ENCODE peak calls at places on chromosomes 7 and 10, in nine cellular contexts. D, P, J, T, F, X, W, N and Q are unnamed samples.

GRCh38 chr7:106959753-106960152 is 84.8 kb upstream of the PRKAR2B start:
- DNase-seq in D (no peak), P (no peak), J (no peak), T (no peak), F (no peak), X (no peak), W (no peak), N (no peak), Q (no peak)

GRCh38 chr10:117365612-117366011 is 9.6 kb downstream of the PDZD8 start:
- DNase-seq in D (peak), P (no peak), J (no peak), T (no peak), F (no peak), X (no peak), W (no peak), N (no peak), Q (no peak)

GRCh38 chr10:114825513-114826253 is 4.1 kb downstream of the FHIP2A start:
- DNase-seq in D (no peak), P (peak), J (no peak), T (no peak), F (no peak), X (no peak), W (no peak), N (peak), Q (no peak)

GRCh38 chr10:71259815-71260501 is 47.6 kb downstream of the UNC5B start:
- DNase-seq in D (no peak), P (peak), J (no peak), T (no peak), F (no peak), X (no peak), W (no peak), N (no peak), Q (no peak)

GRCh38 chr7:75624134-75624832 is 114.5 kb downstream of the HIP1 start:
- DNase-seq in D (peak), P (peak), J (no peak), T (peak), F (peak), X (peak), W (no peak), N (peak), Q (peak)

GRCh38 chr10:60343254-60343653 is 46.4 kb downstream of the ANK3 start:
- DNase-seq in D (no peak), P (no peak), J (no peak), T (no peak), F (no peak), X (no peak), W (no peak), N (peak), Q (no peak)

GRCh38 chr10:75283150-75284096 is 47.7 kb upstream of the COMTD1 start:
- DNase-seq in D (no peak), P (peak), J (no peak), T (no peak), F (peak), X (no peak), W (no peak), N (peak), Q (no peak)

GRCh38 chr10:63120554-63120953 is 12.6 kb upstream of the NRBF2 start:
- DNase-seq in D (no peak), P (peak), J (no peak), T (no peak), F (no peak), X (no peak), W (no peak), N (peak), Q (peak)

GRCh38 chr7:122885583-122886356 is 490 bp downstream of the CADPS2 start:
- DNase-seq in D (peak), P (peak), J (no peak), T (peak), F (peak), X (peak), W (peak), N (peak), Q (no peak)

DNA sequence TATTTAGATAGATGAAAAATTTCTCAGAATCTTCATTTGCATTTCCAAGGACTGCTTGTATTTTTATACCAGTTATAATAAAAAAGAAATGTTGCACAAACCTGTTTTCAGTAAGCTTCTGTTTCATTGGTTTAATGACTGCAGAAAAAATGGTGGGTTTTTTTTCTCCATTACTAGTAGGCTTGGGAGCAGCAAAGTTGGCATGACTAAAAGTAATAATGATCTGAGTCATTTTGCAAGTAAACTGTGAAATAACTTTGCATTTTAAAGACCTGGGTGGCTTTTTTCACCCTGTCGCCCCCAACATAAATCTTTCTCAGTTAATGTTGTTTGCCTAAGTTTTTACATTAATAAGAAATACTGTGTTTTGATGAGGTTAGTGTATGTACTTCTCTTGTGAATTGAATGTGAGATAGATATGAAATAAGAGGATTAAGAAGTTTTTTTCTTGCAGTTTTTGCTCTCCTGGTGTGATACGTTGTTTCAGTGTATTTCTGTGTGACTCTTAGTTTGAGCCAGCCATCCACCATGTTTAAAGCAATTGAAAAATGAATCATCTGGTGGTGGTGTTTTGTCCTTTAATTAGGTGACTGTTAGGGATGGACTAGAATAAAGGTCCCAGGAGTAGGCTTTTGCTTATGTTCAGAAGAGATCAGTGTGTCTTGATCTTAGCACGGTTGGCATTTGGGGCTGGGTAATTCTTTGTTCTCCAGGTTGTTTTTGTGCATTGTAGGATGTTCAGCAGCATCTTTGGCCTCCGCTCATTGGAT is 1.8 kb downstream of the GNAI1 start:
- DNase-seq in D (no peak), P (peak), J (no peak), T (no peak), F (no peak), X (no peak), W (no peak), N (peak), Q (no peak)
- H3K4me3 ChIP-seq in D (no peak), P (peak), J (no peak), T (peak), F (peak), X (peak), W (peak), N (peak), Q (no peak)

DNA sequence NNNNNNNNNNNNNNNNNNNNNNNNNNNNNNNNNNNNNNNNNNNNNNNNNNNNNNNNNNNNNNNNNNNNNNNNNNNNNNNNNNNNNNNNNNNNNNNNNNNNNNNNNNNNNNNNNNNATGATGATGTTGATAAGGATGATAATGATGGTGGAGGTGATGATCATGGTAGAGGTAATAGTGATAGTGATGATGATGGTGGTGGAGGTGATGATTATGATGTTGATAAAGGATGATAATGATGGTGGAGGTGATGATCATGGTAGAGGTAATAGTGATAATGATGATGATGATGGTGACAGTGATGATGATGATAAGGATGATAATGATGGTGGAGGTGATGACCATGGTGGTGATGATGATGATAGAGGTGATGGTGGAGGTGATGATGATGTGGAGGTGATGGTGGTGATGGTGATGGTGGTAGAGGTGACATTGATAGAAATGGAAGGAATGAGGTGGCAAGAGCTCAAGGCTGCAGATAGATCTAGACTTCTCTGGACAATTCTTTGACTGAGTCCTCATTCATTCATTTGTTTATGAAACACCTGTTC is 47.8 kb downstream of the FAM20C start:
- DNase-seq in D (no peak), P (no peak), J (no peak), T (no peak), F (no peak), X (no peak), W (no peak), N (no peak), Q (no peak)
- H3K4me3 ChIP-seq in D (no peak), P (no peak), J (no peak), T (no peak), F (no peak), X (no peak), W (no peak), N (no peak), Q (no peak)

DNA sequence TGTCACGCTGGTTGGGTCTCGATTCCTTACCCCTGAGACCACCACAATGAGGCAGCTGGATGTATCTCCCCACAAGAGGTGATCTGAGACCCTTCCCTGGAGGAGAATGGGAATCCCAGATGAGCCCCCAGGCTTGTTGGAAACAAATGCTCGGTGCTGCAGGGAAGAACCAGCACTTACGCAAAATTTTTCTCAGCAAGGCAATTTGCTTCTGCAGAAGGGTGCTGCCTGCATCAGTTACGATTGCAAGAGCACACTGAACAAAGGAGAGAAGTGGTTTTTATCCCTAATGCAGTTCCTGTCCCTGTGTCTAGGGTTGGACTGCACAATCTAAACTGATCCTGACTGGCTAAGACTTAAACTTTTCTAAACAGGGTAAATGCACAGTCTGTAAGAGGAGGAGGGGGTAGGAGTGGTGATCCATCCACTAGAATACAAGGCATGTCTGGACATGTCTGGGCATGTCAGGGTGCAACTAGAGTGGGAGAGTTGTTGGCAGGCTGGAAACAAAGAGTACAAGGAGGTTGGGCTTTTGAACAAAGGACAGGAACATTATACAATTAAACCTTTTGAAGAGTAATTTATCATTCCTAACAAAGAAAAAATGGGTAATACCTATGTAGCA is 114.9 kb upstream of the FAM3C start:
- DNase-seq in D (no peak), P (no peak), J (no peak), T (no peak), F (no peak), X (no peak), W (no peak), N (no peak), Q (no peak)
- H3K4me3 ChIP-seq in D (no peak), P (no peak), J (no peak), T (no peak), F (no peak), X (no peak), W (no peak), N (no peak), Q (no peak)

GRCh38 chr7:68671046-68671445 is 927.2 kb upstream of the AUTS2 start:
- DNase-seq in D (no peak), P (no peak), J (no peak), T (no peak), F (no peak), X (no peak), W (no peak), N (no peak), Q (no peak)
- H3K4me3 ChIP-seq in D (no peak), P (no peak), J (no peak), T (no peak), F (no peak), X (no peak), W (no peak), N (no peak), Q (no peak)

DNA sequence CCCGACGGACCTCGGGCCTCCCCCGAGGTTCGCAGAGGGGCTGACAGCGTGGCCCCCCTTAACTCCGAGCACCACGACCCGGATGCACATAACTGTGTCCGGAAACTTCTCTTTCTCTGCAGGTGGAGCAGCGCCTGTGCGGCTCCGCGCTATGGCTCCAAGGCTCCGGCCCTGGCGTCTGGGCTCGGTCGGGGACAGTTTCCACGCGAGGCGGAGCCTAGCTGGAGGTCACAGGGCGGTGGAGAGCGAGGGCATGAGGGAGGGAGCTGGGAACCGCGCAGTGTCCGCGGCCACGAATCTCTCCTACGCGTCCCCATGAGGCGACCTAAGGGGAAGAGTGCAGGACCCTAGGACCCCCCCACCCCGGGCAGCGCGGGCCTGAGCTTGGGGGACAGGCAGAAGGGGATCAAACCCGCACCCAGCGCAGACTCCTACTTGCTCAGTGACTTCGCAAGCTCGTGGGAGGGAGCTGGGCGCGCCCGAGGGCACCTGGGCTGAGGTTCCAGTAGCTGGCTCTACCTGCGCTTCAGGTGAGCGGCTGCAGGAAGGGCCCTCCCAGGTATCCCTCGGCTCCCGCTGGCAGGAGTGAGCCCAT is 8.6 kb upstream of the MNX1 start:
- DNase-seq in D (no peak), P (no peak), J (no peak), T (no peak), F (no peak), X (no peak), W (no peak), N (no peak), Q (no peak)
- H3K4me3 ChIP-seq in D (no peak), P (no peak), J (no peak), T (no peak), F (no peak), X (no peak), W (no peak), N (no peak), Q (no peak)

DNA sequence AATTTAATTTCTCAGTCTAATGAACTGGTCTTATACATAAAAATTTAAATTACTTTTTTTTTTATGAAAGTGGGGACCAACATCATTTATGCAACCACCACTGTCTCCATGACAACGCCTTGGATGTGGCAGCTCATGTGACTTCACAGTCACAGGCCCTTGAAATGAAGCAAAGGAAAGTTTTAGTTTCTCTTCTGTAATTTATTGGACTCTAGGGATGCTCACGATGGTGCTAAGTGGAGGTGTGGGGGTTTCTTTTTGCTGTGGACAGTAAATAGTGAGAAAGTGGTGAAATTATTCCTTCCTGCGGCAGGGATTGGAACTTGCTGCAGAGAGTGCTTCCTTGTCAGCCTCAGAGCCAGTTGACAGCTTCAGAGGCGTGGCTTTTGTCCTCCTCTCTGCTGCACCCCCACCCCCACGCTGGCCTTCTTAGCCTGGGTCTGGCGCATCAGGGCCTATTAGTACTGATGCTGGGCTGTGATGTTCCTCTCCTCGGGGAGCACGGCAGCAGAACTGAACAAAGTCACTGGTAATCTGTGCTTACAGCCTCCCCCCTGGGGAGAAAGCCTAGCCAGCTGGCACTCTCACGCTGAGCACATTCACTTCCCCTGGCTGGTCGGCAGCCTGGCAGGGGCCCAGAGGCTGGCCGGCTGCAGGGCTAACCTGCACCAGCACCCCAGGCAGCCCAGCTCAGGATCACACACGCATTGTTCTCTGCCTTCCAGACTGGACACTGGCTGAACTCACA is 517.5 kb upstream of the GALNT17 start:
- DNase-seq in D (peak), P (peak), J (no peak), T (peak), F (peak), X (peak), W (peak), N (peak), Q (peak)
- H3K4me3 ChIP-seq in D (no peak), P (no peak), J (no peak), T (no peak), F (peak), X (no peak), W (peak), N (no peak), Q (no peak)

GRCh38 chr10:100518761-100519241 is 860 bp downstream of the SEC31B start:
- DNase-seq in D (peak), P (peak), J (peak), T (peak), F (peak), X (peak), W (no peak), N (peak), Q (peak)
- H3K4me3 ChIP-seq in D (no peak), P (peak), J (no peak), T (peak), F (peak), X (peak), W (peak), N (peak), Q (no peak)

GRCh38 chr10:12995425-12995861 is 6.1 kb downstream of the CCDC3 start:
- DNase-seq in D (no peak), P (no peak), J (no peak), T (peak), F (no peak), X (no peak), W (no peak), N (no peak), Q (no peak)

GRCh38 chr10:12993595-12993994 is 7.9 kb downstream of the CCDC3 start:
- DNase-seq in D (no peak), P (no peak), J (no peak), T (no peak), F (no peak), X (no peak), W (no peak), N (no peak), Q (no peak)
- H3K4me3 ChIP-seq in D (no peak), P (no peak), J (no peak), T (no peak), F (no peak), X (no peak), W (no peak), N (no peak), Q (no peak)

DNA sequence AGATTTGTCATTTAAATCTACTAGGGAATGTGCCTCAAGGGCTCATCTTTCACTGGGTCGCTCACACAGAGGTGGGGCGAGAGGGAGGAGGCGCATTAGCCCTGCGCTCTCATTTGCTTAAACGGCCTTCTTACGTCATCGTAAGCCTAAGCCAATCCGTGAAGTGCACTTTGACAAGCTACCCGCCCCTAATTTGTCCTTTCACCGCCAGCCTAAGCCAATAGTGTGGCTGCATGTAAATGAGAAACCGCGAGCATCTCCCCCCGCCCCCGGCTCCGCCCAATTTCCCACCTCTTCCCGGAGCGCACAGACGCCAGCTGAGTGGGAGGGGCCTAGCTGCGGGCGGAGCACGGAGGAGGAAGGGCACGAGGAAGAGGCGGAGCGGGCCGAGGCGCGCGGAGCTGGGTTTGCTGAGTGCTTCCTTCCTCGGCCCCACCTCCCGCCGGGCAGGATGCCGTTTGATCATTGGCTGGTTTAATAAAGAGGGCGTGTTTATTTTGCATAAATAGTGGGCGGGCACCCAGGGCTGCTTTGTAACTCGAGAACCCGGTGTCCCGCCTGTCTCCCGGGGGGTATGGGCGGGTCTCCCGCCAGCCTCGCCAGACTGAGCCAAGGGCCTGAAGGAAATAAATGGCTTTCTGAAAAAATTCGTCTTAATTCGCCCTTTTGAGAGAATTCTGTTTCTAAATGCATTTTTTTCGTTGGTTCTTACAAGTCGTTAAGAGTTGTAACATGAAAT is 289.6 kb upstream of the NFE2L3 start:
- DNase-seq in D (peak), P (peak), J (peak), T (peak), F (peak), X (peak), W (no peak), N (peak), Q (peak)
- H3K4me3 ChIP-seq in D (peak), P (peak), J (no peak), T (no peak), F (peak), X (no peak), W (no peak), N (peak), Q (peak)